ENCODE peak calls at places on chromosomes 5 and 9, in four cellular contexts. O is HepG2, L is HCT116, T is GM12878. P is an unnamed sample.

GRCh38 chr9:28805197-28805596 is 1231.9 kb upstream of the C9orf72 start:
- DNase-seq in O (no peak), L (no peak), T (no peak), P (no peak)

GRCh38 chr9:88748566-88749238 is 213.7 kb downstream of the NXNL2 start:
- DNase-seq in O (no peak), L (no peak), T (no peak), P (peak)

GRCh38 chr5:34657550-34657921 is 1.4 kb downstream of the RAI14 start:
- DNase-seq in O (peak), L (no peak), T (no peak), P (peak)

GRCh38 chr9:85142461-85143401 is 473.2 kb downstream of the NTRK2 start:
- DNase-seq in O (peak), L (peak), T (peak), P (peak)

GRCh38 chr5:141815051-141815795 is 63.0 kb downstream of the PCDH1 start:
- DNase-seq in O (no peak), L (no peak), T (no peak), P (no peak)

GRCh38 chr5:101018299-101018698 is 115.2 kb upstream of the ST8SIA4 start:
- DNase-seq in O (no peak), L (no peak), T (no peak), P (no peak)

GRCh38 chr5:135452366-135453030 is 347 bp upstream of the TIFAB start:
- DNase-seq in O (no peak), L (no peak), T (no peak), P (no peak)

GRCh38 chr9:110040788-110041187 is 167.2 kb downstream of the C9orf152 start:
- DNase-seq in O (peak), L (no peak), T (no peak), P (no peak)

GRCh38 chr5:126351138-126351537 is 72.1 kb upstream of the GRAMD2B start:
- DNase-seq in O (no peak), L (no peak), T (no peak), P (no peak)

GRCh38 chr5:84085387-84086041 is 299.2 kb downstream of the EDIL3 start:
- DNase-seq in O (no peak), L (no peak), T (no peak), P (no peak)

GRCh38 chr9:126829035-126829434 is 24.2 kb downstream of the ZBTB43 start:
- DNase-seq in O (no peak), L (no peak), T (no peak), P (no peak)

GRCh38 chr5:168353216-168353957 is 61.9 kb downstream of the WWC1 start:
- DNase-seq in O (no peak), L (no peak), T (no peak), P (peak)

GRCh38 chr5:124741711-124742496 is 4.5 kb downstream of the ZNF608 start:
- DNase-seq in O (no peak), L (peak), T (no peak), P (no peak)

GRCh38 chr9:32703635-32704034 is 68.2 kb upstream of the TAF1L start:
- DNase-seq in O (peak), L (no peak), T (no peak), P (no peak)

GRCh38 chr9:121861501-121862180 is 210.2 kb downstream of the DAB2IP start:
- DNase-seq in O (peak), L (peak), T (no peak), P (peak)

GRCh38 chr9:107534510-107535078 is 45.0 kb upstream of the KLF4 start:
- DNase-seq in O (no peak), L (no peak), T (no peak), P (no peak)

GRCh38 chr9:8730618-8731017 is 931.0 kb upstream of the DMAC1 start:
- DNase-seq in O (no peak), L (no peak), T (no peak), P (peak)
- TF ChIP-seq JUND in O (no peak), L (no peak), T (no peak), P (no peak)

DNA sequence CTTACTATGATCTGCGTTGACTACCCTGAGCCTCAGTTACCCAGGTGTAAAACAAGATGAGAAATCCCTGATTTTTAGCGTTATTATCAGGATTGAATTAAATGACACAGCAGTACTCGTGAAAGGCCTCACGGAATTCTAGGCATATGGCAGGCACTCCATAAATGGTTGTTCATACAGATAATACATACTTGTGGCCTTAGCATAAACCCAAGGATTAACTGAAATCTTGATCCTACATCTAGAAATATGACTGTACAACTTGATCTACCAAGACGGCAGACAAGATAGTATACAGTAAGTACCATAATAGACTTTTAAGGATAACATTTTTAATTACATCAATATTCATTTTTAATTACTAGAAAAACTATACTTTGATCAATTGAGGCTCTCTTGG is 409.8 kb downstream of the BNC2 start:
- DNase-seq in O (no peak), L (no peak), T (no peak), P (no peak)
- TF ChIP-seq JUND in O (no peak), L (no peak), T (no peak), P (no peak)

GRCh38 chr9:81372628-81373191 is 316.6 kb downstream of the TLE1 start:
- DNase-seq in O (no peak), L (no peak), T (no peak), P (no peak)
- TF ChIP-seq JUND in O (no peak), L (no peak), T (no peak), P (no peak)

DNA sequence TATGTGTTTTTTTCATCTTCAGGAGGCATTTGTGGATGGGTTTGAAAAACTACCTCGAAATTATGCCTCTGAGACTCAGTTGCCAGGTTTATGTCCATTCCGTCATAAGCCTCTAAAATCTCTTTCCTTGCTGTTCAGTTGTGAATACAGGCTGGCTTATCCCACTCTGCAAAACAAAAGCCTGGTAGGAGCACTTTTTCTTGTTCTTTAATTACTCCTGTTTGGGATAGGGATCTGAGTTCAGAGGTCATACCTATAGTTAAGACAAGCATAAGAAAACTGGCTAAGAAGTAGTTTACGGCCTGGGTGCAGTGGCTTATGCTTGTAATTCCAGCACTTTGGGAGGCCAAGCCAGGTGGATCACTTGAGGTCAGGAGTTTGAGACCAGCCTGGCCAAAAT is 24.4 kb downstream of the ZNF131 start:
- DNase-seq in O (no peak), L (no peak), T (no peak), P (no peak)
- TF ChIP-seq JUND in O (no peak), L (no peak), T (no peak), P (no peak)

P was measured in T47D.